ENCODE peak calls at places on chromosomes 6 and 20, in six cellular contexts. X, O, B, A, M and J are unnamed samples.

GRCh38 chr6:33317418-33317667 is 201 bp downstream of the ZBTB22 start:
- DNase-seq in A (no peak), X (no peak), M (peak), B (no peak), O (peak), J (no peak)

GRCh38 chr6:157107915-157108651 is 215.2 kb downstream of the TMEM242 start:
- DNase-seq in A (no peak), X (peak), O (no peak), B (no peak), M (peak), J (no peak)

GRCh38 chr6:16804515-16805161 is 43.4 kb upstream of the ATXN1 start:
- DNase-seq in A (no peak), B (no peak), X (no peak), O (no peak), M (no peak), J (peak)

GRCh38 chr20:63740070-63740500 is 509 bp downstream of the SLC2A4RG start:
- DNase-seq in B (no peak), A (no peak), O (peak), X (peak), M (peak), J (peak)

GRCh38 chr6:34386316-34387137 is 5.9 kb downstream of the NUDT3 start:
- DNase-seq in A (no peak), O (no peak), B (no peak), X (no peak), M (no peak), J (peak)

GRCh38 chr20:37375227-37375626 is 29.3 kb downstream of the SRC start:
- DNase-seq in M (no peak), A (no peak), O (no peak), X (no peak), B (no peak), J (no peak)

GRCh38 chr20:1734269-1734858 is 76.8 kb upstream of the SIRPG start:
- DNase-seq in X (no peak), M (no peak), A (no peak), O (no peak), B (no peak), J (peak)

GRCh38 chr6:3175742-3176321 is 18.5 kb upstream of the TUBB2A start:
- DNase-seq in A (no peak), M (no peak), B (no peak), X (no peak), O (no peak), J (peak)

GRCh38 chr6:113999284-113999683 is 28.3 kb upstream of the HDAC2 start:
- DNase-seq in O (no peak), M (no peak), B (no peak), A (no peak), X (no peak), J (no peak)

GRCh38 chr20:16708590-16708989 is 21.2 kb upstream of the SNRPB2 start:
- DNase-seq in B (no peak), M (no peak), O (no peak), A (no peak), X (no peak), J (no peak)

GRCh38 chr20:17227199-17227535 is 327 bp downstream of the PCSK2 start:
- DNase-seq in X (no peak), A (no peak), M (peak), B (no peak), O (peak), J (no peak)

GRCh38 chr6:125791151-125791819 is 525 bp downstream of the NCOA7 start:
- DNase-seq in X (peak), O (no peak), A (no peak), M (peak), B (no peak), J (peak)

GRCh38 chr20:7703436-7703835 is 236.8 kb downstream of the HAO1 start:
- DNase-seq in O (no peak), B (no peak), X (no peak), A (no peak), M (no peak), J (no peak)

GRCh38 chr6:34692280-34692679 is 4.3 kb downstream of the ILRUN start:
- DNase-seq in A (no peak), M (no peak), X (no peak), O (no peak), B (no peak), J (no peak)

GRCh38 chr6:108165714-108166663 is at the start of gene NR2E1:
- DNase-seq in M (peak), B (no peak), O (peak), A (no peak), X (no peak), J (no peak)

GRCh38 chr6:42569102-42570028 is 5.5 kb downstream of the UBR2 start:
- DNase-seq in X (no peak), B (no peak), A (no peak), O (no peak), M (no peak), J (peak)

GRCh38 chr20:34558320-34559202 is at the start of gene MAP1LC3A:
- DNase-seq in B (peak), O (peak), A (no peak), M (peak), X (peak), J (no peak)

GRCh38 chr6:38567436-38567835 is 72.3 kb downstream of the BTBD9 start:
- DNase-seq in X (no peak), A (peak), M (peak), B (no peak), O (no peak), J (no peak)

GRCh38 chr6:144879436-144879835 is 594.3 kb downstream of the UTRN start:
- DNase-seq in O (no peak), X (no peak), B (no peak), A (no peak), M (no peak), J (no peak)

GRCh38 chr20:45104786-45105185 is 3.9 kb upstream of the KCNS1 start:
- DNase-seq in A (no peak), X (no peak), M (no peak), B (no peak), O (no peak), J (peak)
- TF ChIP-seq MAX in A (no peak), X (no peak), M (peak), B (no peak), O (no peak), J (no peak)

GRCh38 chr20:23148721-23149570 is 62.8 kb upstream of the CD93 start:
- DNase-seq in X (no peak), B (no peak), A (no peak), O (no peak), M (no peak), J (no peak)
- TF ChIP-seq MAX in X (no peak), B (no peak), A (no peak), O (no peak), M (no peak), J (no peak)

GRCh38 chr20:58546756-58547526 is 31.7 kb upstream of the APCDD1L start:
- DNase-seq in B (no peak), O (no peak), A (no peak), M (peak), X (no peak), J (no peak)
- TF ChIP-seq MAX in B (no peak), O (no peak), A (no peak), M (no peak), X (no peak), J (no peak)

GRCh38 chr6:155181498-155181897 is 82.3 kb upstream of the CLDN20 start:
- DNase-seq in A (no peak), O (no peak), X (no peak), B (no peak), M (no peak), J (no peak)

GRCh38 chr6:155182103-155182502 is 81.7 kb upstream of the CLDN20 start:
- DNase-seq in A (no peak), X (no peak), B (no peak), O (no peak), M (no peak), J (no peak)

GRCh38 chr6:155174576-155175174 is 89.1 kb upstream of the CLDN20 start:
- DNase-seq in M (peak), B (peak), X (peak), O (peak), A (peak), J (peak)

GRCh38 chr6:155183095-155183494 is 80.7 kb upstream of the CLDN20 start:
- DNase-seq in A (no peak), O (no peak), X (no peak), B (no peak), M (no peak), J (peak)

GRCh38 chr6:155177369-155177961 is 86.3 kb upstream of the CLDN20 start:
- DNase-seq in B (no peak), X (peak), M (peak), A (peak), O (no peak), J (peak)
- TF ChIP-seq MAX in B (no peak), X (no peak), M (no peak), A (no peak), O (no peak), J (no peak)

DNA sequence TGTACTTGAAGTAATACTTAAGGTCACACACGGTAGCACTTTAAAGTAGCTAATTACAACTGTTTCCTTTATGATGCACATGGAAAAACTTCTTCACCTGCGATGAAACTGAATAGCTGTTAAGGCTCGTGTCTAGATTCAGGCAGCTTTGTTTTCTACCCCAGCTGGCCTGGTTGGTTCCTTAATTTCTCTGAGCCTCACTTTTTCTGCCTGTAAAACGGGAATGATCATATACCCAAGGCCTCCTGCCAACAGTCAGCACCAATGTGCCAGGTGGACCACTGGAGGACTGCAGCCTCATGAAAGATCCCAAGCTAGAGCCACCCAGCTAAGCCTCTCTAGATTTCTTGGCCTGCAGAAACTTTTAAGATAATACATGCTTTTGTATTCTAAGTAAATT is 35.0 kb downstream of the EDN3 start:
- DNase-seq in B (no peak), X (no peak), A (no peak), M (no peak), O (no peak), J (no peak)
- TF ChIP-seq MAX in B (no peak), X (no peak), A (no peak), M (no peak), O (no peak), J (no peak)